ENCODE peak calls at places on chromosomes 1 and 21, in seven cellular contexts. D, R, Z, J, L, H and S are unnamed samples. For H3K9me2, the result is how much of the 10 kb centered on the place peaks cover.

GRCh38 chr1:39082140-39082799 is 56.1 kb downstream of the NDUFS5 start:
- DNase-seq in D (no peak), R (no peak), Z (no peak), J (peak), L (no peak), H (no peak), S (no peak)

GRCh38 chr1:59776960-59777852 is 37.5 kb upstream of the HOOK1 start:
- DNase-seq in D (no peak), R (no peak), Z (no peak), J (peak), L (no peak), H (no peak), S (no peak)

GRCh38 chr1:40766017-40766416 is 17.6 kb upstream of the KCNQ4 start:
- DNase-seq in D (no peak), R (peak), Z (no peak), J (no peak), L (no peak), H (no peak), S (no peak)

GRCh38 chr21:42289926-42290325 is 25.3 kb downstream of the TFF3 start:
- DNase-seq in D (no peak), R (no peak), Z (no peak), J (no peak), L (no peak), H (no peak), S (no peak)

GRCh38 chr1:62209931-62210595 is 15.4 kb downstream of the L1TD1 start:
- DNase-seq in D (no peak), R (no peak), Z (peak), J (no peak), L (no peak), H (no peak), S (no peak)

GRCh38 chr1:228472655-228473054 is 14.5 kb upstream of the RNF187 start:
- DNase-seq in D (no peak), R (no peak), Z (no peak), J (no peak), L (no peak), H (peak), S (no peak)

GRCh38 chr1:59041878-59042277 is 255.0 kb upstream of the FGGY start:
- DNase-seq in D (no peak), R (no peak), Z (no peak), J (no peak), L (no peak), H (no peak), S (no peak)

GRCh38 chr21:31675960-31676359 is 16.5 kb downstream of the SOD1 start:
- DNase-seq in D (peak), R (no peak), Z (no peak), J (no peak), L (no peak), H (no peak), S (no peak)

GRCh38 chr1:226061793-226062557 is 541 bp upstream of the H3-3A start:
- DNase-seq in D (peak), R (peak), Z (peak), J (peak), L (no peak), H (no peak), S (peak)

GRCh38 chr1:152110365-152110859 is 4.8 kb downstream of the TCHH start:
- DNase-seq in D (no peak), R (no peak), Z (peak), J (peak), L (no peak), H (peak), S (peak)

GRCh38 chr1:203026666-203027663 is 674 bp downstream of the PPFIA4 start:
- DNase-seq in D (no peak), R (no peak), Z (no peak), J (no peak), L (no peak), H (no peak), S (no peak)

GRCh38 chr1:226692067-226692792 is 46.9 kb downstream of the ITPKB start:
- DNase-seq in D (no peak), R (no peak), Z (no peak), J (no peak), L (no peak), H (no peak), S (no peak)

GRCh38 chr21:26717146-26717739 is 128.0 kb downstream of the ADAMTS1 start:
- DNase-seq in D (peak), R (peak), Z (peak), J (peak), L (no peak), H (peak), S (no peak)

GRCh38 chr1:151935154-151935553 is 25.8 kb upstream of the THEM4 start:
- DNase-seq in D (no peak), R (no peak), Z (peak), J (peak), L (no peak), H (no peak), S (peak)

GRCh38 chr1:43711049-43711448 is 3.7 kb downstream of the ST3GAL3 start:
- DNase-seq in D (no peak), R (no peak), Z (peak), J (no peak), L (no peak), H (no peak), S (no peak)

GRCh38 chr1:203211812-203212211 is 17.7 kb downstream of the CHIT1 start:
- DNase-seq in D (no peak), R (no peak), Z (no peak), J (no peak), L (no peak), H (no peak), S (no peak)

GRCh38 chr21:42737969-42738590 is 84.7 kb downstream of the PDE9A start:
- DNase-seq in D (no peak), R (no peak), Z (no peak), J (no peak), L (no peak), H (no peak), S (peak)

GRCh38 chr1:116951175-116951935 is 41.6 kb downstream of the PTGFRN start:
- DNase-seq in D (no peak), R (no peak), Z (peak), J (no peak), L (no peak), H (no peak), S (peak)

GRCh38 chr21:35840197-35840799 is 220.0 kb downstream of the SETD4 start:
- DNase-seq in D (peak), R (peak), Z (peak), J (peak), L (peak), H (peak), S (peak)

GRCh38 chr1:56322211-56322610 is 257.2 kb downstream of the PLPP3 start:
- DNase-seq in D (no peak), R (no peak), Z (no peak), J (peak), L (no peak), H (no peak), S (no peak)

GRCh38 chr1:222301653-222302052 is 246.3 kb downstream of the HHIPL2 start:
- DNase-seq in D (no peak), R (no peak), Z (no peak), J (no peak), L (no peak), H (no peak), S (no peak)

GRCh38 chr1:160407819-160408801 is 7.7 kb downstream of the VANGL2 start:
- DNase-seq in D (no peak), R (peak), Z (peak), J (no peak), L (peak), H (no peak), S (no peak)

GRCh38 chr1:221149111-221149510 is 269.9 kb downstream of the HLX start:
- DNase-seq in D (no peak), R (no peak), Z (no peak), J (no peak), L (no peak), H (no peak), S (no peak)

GRCh38 chr1:245915406-245915805 is 591.7 kb downstream of the SMYD3 start:
- DNase-seq in D (no peak), R (no peak), Z (no peak), J (no peak), L (no peak), H (no peak), S (no peak)

GRCh38 chr1:28933918-28934317 is 19.5 kb downstream of the EPB41 start:
- DNase-seq in D (no peak), R (no peak), Z (no peak), J (no peak), L (no peak), H (no peak), S (no peak)

GRCh38 chr1:186798960-186799688 is 29.6 kb upstream of the PLA2G4A start:
- DNase-seq in D (no peak), R (no peak), Z (peak), J (no peak), L (no peak), H (no peak), S (no peak)

GRCh38 chr21:46187814-46188213 is 3.6 kb upstream of the SPATC1L start:
- DNase-seq in D (no peak), R (no peak), Z (no peak), J (no peak), L (no peak), H (no peak), S (no peak)

GRCh38 chr1:159859757-159860156 is 2.7 kb downstream of the VSIG8 start:
- DNase-seq in D (no peak), R (no peak), Z (no peak), J (no peak), L (no peak), H (no peak), S (peak)

GRCh38 chr1:40692429-40692905 is 963 bp downstream of the NFYC start:
- DNase-seq in D (no peak), R (no peak), Z (no peak), J (peak), L (no peak), H (no peak), S (peak)

GRCh38 chr1:44855742-44856141 is 12.7 kb upstream of the PTCH2 start:
- DNase-seq in D (no peak), R (no peak), Z (no peak), J (no peak), L (no peak), H (no peak), S (peak)

GRCh38 chr1:183218981-183219621 is 33.0 kb downstream of the LAMC2 start:
- DNase-seq in D (peak), R (no peak), Z (no peak), J (no peak), L (no peak), H (peak), S (peak)

GRCh38 chr1:155199792-155200191 is 7.9 kb downstream of the THBS3 start:
- DNase-seq in D (no peak), R (peak), Z (no peak), J (no peak), L (no peak), H (no peak), S (no peak)

GRCh38 chr1:185200889-185201288 is 43.9 kb downstream of the SWT1 start:
- DNase-seq in D (no peak), R (no peak), Z (no peak), J (peak), L (no peak), H (no peak), S (no peak)

GRCh38 chr1:24765308-24765988 is 20.2 kb downstream of the CLIC4 start:
- DNase-seq in D (no peak), R (peak), Z (no peak), J (no peak), L (no peak), H (no peak), S (no peak)
- H3K9me2 ChIP-seq in D (under half), R (under half), Z (under half), J (under half), L (under half), H (under half), S (under half)

DNA sequence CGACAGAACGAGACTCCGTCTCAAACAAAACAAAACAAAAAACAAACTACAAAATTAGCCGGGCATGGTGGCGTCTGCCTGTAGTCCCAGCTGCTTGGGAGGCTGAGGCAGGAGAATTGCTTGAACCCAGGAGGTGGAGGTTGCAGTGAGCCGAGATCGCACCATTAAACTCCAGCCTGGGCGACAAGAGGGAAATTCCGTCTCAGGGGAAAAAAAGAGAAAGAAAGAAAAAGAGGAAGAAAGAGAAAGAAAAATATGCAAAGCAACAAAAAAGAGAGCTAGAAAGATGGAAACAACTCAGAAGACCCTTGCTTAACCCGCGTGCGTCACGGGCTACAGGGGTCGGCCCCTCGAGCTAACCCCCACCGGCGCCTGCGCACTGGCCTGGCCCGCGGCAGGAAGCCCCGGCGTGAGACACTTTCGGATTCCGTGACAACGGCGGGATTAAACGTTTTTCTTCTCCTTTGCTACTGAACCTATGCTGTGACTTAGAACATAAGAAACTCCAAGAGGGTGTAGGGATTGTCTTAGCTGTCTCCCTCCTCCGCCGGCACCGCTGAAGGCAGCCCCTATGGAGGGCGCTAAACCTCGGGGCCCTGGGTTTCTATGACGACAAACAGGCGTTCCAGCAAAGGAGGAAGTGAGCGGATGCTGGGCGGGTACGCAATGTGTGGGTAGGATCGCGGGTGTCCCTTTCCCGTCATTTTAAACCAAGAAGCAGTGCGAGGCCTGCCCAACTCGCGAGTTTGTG is at the start of gene AXDND1:
- DNase-seq in D (peak), R (peak), Z (peak), J (peak), L (peak), H (peak), S (peak)
- TF ChIP-seq CTCF in D (peak), R (peak), Z (peak), J (no peak), L (no peak), H (no peak), S (no peak)

GRCh38 chr1:10782491-10783244 is 13.8 kb downstream of the CASZ1 start:
- DNase-seq in D (no peak), R (no peak), Z (no peak), J (no peak), L (no peak), H (no peak), S (no peak)

GRCh38 chr1:10778640-10779039 is 17.8 kb downstream of the CASZ1 start:
- DNase-seq in D (no peak), R (no peak), Z (no peak), J (no peak), L (no peak), H (no peak), S (no peak)

GRCh38 chr1:10779201-10779600 is 17.2 kb downstream of the CASZ1 start:
- DNase-seq in D (no peak), R (no peak), Z (peak), J (no peak), L (peak), H (no peak), S (no peak)

GRCh38 chr1:10779841-10780240 is 16.6 kb downstream of the CASZ1 start:
- DNase-seq in D (no peak), R (no peak), Z (no peak), J (no peak), L (no peak), H (no peak), S (no peak)

GRCh38 chr1:10781137-10781536 is 15.3 kb downstream of the CASZ1 start:
- DNase-seq in D (no peak), R (no peak), Z (no peak), J (no peak), L (no peak), H (no peak), S (no peak)
- TF ChIP-seq EZH2phosphoT487 in D (no peak), R (no peak), Z (no peak), J (no peak), L (no peak), H (no peak), S (no peak)

GRCh38 chr1:197557302-197557701 is 218.0 kb downstream of the DENND1B start:
- DNase-seq in D (no peak), R (no peak), Z (peak), J (no peak), L (no peak), H (no peak), S (no peak)
- H3K9me2 ChIP-seq in D (under half), R (under half), Z (under half), J (under half), L (under half), H (under half), S (under half)

DNA sequence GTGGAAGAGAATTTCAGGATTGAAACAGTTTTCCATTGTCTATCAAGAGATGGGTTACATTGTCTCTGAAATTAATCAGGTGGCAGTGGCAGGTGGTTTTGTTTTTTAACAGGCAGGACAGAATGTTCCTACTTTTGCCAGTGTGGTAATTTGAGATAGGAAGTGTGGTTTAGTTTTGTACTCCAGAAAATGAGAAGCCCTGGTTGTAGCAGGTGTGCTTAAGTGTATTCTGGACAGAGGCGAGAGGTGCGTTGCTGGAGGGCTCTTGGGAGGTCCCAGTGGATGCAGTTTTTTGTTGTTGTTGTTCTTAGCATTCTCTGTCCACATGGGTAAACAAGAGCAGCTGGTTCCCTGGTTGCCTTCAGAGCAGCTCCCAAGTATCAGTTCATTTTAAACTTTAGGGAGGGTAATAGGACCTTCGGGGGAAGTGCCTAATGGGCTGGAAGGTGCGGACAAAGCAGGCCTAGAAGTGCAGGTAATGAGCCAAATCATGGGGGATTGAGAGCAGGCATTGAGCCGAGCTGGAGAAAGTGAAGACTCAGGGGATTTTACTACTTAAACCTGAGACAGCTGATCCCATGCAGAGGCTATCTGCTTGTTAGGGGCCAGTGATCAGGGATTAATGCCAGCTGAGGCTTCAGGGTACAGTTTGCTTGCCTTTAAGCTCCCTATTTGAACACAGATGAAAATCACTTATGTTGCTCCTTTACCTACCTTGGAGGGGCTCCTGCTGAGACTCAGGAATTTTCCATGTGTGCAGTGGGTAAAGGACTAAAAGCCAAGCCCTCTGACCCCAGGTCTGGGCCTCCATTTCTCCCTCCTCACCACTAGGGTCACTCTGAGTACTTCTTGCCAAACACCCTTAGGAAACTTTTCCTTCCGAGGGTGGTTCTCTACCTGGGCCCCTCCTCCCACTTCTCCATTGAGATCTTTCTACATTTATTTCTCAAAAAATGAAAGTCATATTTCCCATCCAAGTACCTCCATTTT is 6.1 kb downstream of the PFKFB2 start:
- DNase-seq in D (peak), R (peak), Z (no peak), J (peak), L (no peak), H (peak), S (no peak)
- TF ChIP-seq CTCF in D (peak), R (no peak), Z (peak), J (peak), L (peak), H (peak), S (no peak)

GRCh38 chr1:36486088-36486435 is 3.3 kb upstream of the CSF3R start:
- DNase-seq in D (no peak), R (no peak), Z (no peak), J (no peak), L (no peak), H (no peak), S (no peak)

GRCh38 chr1:36484099-36484498 is 1.4 kb upstream of the CSF3R start:
- DNase-seq in D (no peak), R (no peak), Z (no peak), J (no peak), L (no peak), H (no peak), S (no peak)

GRCh38 chr1:36492491-36492890 is 9.8 kb upstream of the CSF3R start:
- DNase-seq in D (no peak), R (no peak), Z (no peak), J (no peak), L (no peak), H (no peak), S (no peak)

GRCh38 chr1:36486436-36487335 is 4.0 kb upstream of the CSF3R start:
- DNase-seq in D (peak), R (no peak), Z (peak), J (no peak), L (no peak), H (no peak), S (peak)

DNA sequence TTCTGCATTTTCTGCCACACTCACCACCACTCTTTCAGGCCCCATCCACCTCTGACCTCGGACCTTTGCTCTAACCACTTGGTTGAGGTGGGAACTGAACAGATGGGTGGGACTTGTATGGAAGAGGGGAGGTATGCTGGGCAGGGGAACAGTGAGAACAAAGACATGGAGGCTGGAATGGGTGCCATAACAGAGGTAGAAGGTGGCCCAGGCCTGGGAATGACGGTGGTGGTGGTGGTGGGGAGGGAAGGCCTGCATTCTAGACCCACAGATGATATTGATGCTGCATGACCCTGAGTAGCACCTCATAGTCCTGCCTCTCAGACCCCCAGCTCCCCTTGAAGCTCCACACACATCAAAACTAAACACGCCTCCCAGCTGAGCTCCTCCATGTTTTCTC is 5.2 kb upstream of the CSF3R start:
- DNase-seq in D (no peak), R (no peak), Z (no peak), J (no peak), L (no peak), H (no peak), S (no peak)
- TF ChIP-seq EZH2phosphoT487 in D (no peak), R (no peak), Z (no peak), J (no peak), L (no peak), H (no peak), S (no peak)

DNA sequence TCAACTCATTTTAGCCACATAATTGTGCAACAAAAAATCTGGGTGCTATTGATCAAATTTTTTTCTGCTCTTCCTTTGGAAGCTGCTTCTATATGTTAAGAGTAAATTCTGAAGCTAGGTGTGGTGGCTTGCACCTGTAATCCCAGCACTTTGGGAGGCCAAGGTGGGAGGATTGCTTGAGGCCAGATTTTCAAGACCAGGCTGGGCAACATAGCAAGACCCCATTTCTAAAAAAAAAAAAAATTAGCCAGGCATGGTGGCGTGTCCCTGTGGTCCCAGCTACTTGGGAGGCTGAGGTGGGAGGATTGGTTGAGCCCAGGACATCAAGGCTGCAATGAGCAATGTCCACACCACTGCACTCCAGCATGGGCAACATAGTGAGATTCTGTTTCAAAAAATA is 24.3 kb upstream of the RSBN1 start:
- DNase-seq in D (no peak), R (no peak), Z (no peak), J (no peak), L (no peak), H (no peak), S (no peak)
- H3K9me2 ChIP-seq in D (under half), R (under half), Z (under half), J (under half), L (under half), H (under half), S (under half)